ENCODE peak calls at places on chromosomes 7 and 10, in eight cellular contexts. U is CD14-positive monocyte, T is AG04450, N is fibroblast of mammary gland, H is gastrocnemius medialis, M is mesothelial cell of epicardium, O is RWPE1, X is K562. P is an unnamed sample.

GRCh38 chr7:107045980-107046379 is 1.5 kb downstream of the PRKAR2B start:
- DNase-seq in U (no peak), N (no peak), H (no peak), O (no peak), M (no peak), X (peak), T (peak), P (no peak)

GRCh38 chr10:127919418-127920191 is 12.7 kb downstream of the PTPRE start:
- DNase-seq in H (no peak), O (peak), T (no peak), X (no peak), N (peak), U (no peak), M (no peak), P (no peak)

GRCh38 chr10:118870467-118871243 is 115.9 kb upstream of the CACUL1 start:
- DNase-seq in T (no peak), X (no peak), M (peak), N (peak), O (peak), U (peak), H (peak), P (no peak)

GRCh38 chr10:53839437-53840039 is 961.5 kb downstream of the PCDH15 start:
- DNase-seq in T (no peak), U (no peak), N (peak), H (no peak), O (peak), X (no peak), M (no peak), P (no peak)

GRCh38 chr7:120054376-120055100 is 218.4 kb upstream of the KCND2 start:
- DNase-seq in N (no peak), X (no peak), T (no peak), U (no peak), O (no peak), H (no peak), M (no peak), P (no peak)

GRCh38 chr7:798921-799470 is 33.3 kb upstream of the SUN1 start:
- DNase-seq in O (no peak), N (no peak), T (no peak), H (no peak), U (no peak), X (no peak), M (no peak), P (no peak)

GRCh38 chr7:50738932-50739331 is 43.8 kb downstream of the GRB10 start:
- DNase-seq in N (no peak), M (no peak), T (no peak), X (no peak), O (no peak), H (no peak), U (no peak), P (no peak)

GRCh38 chr10:22712959-22713852 is 1.2 kb downstream of the PIP4K2A start:
- DNase-seq in M (peak), N (peak), O (peak), H (no peak), T (no peak), U (peak), X (peak), P (peak)

GRCh38 chr7:101553018-101553770 is 75.9 kb downstream of the MYL10 start:
- DNase-seq in T (no peak), H (peak), U (peak), X (no peak), N (no peak), O (no peak), M (peak), P (peak)

GRCh38 chr7:25696565-25696964 is 455.4 kb upstream of the NFE2L3 start:
- DNase-seq in T (no peak), O (no peak), M (no peak), H (no peak), U (no peak), X (no peak), N (no peak), P (no peak)

GRCh38 chr7:73701357-73701995 is 18.0 kb downstream of the STX1A start:
- DNase-seq in H (no peak), X (peak), O (no peak), M (no peak), U (peak), T (no peak), N (peak), P (peak)

GRCh38 chr10:122344741-122345258 is 29.7 kb upstream of the PLEKHA1 start:
- DNase-seq in U (no peak), O (no peak), N (peak), M (no peak), X (no peak), H (no peak), T (no peak), P (no peak)

GRCh38 chr10:11884706-11885423 is 61.7 kb downstream of the PROSER2 start:
- DNase-seq in M (no peak), T (no peak), X (peak), N (no peak), O (peak), U (no peak), H (no peak), P (no peak)

GRCh38 chr7:3371601-3372000 is 70.5 kb downstream of the SDK1 start:
- DNase-seq in H (no peak), N (peak), T (no peak), O (no peak), X (no peak), M (no peak), U (no peak), P (no peak)

GRCh38 chr10:43679509-43679908 is 30.8 kb upstream of the ZNF32 start:
- DNase-seq in H (peak), X (no peak), O (no peak), U (no peak), M (no peak), N (no peak), T (no peak), P (no peak)

GRCh38 chr7:99098824-99099498 is 44.9 kb downstream of the SMURF1 start:
- DNase-seq in X (no peak), M (no peak), U (no peak), T (no peak), H (no peak), N (peak), O (peak), P (no peak)

GRCh38 chr10:29324220-29324831 is 35.5 kb downstream of the LYZL1 start:
- DNase-seq in O (no peak), N (no peak), U (no peak), M (no peak), T (no peak), X (no peak), H (no peak), P (no peak)

GRCh38 chr7:106964455-106964854 is 80.0 kb upstream of the PRKAR2B start:
- DNase-seq in M (no peak), X (no peak), N (no peak), T (no peak), H (no peak), U (no peak), O (no peak), P (no peak)

GRCh38 chr7:2725178-2726105 is 37.4 kb downstream of the AMZ1 start:
- DNase-seq in T (no peak), X (no peak), H (peak), U (peak), O (no peak), N (no peak), M (no peak), P (no peak)

GRCh38 chr10:114869500-114869899 is 47.9 kb downstream of the FHIP2A start:
- DNase-seq in T (no peak), X (no peak), N (peak), H (no peak), U (no peak), O (peak), M (no peak), P (no peak)

GRCh38 chr10:19347592-19347991 is 299.0 kb downstream of the MALRD1 start:
- DNase-seq in M (no peak), T (no peak), U (no peak), O (no peak), N (peak), X (no peak), H (no peak), P (no peak)

GRCh38 chr10:133245439-133246235 is 8.0 kb downstream of the VENTX start:
- DNase-seq in X (peak), H (no peak), N (no peak), U (no peak), M (no peak), O (no peak), T (no peak), P (no peak)

GRCh38 chr7:42976371-42976770 is 44.2 kb downstream of the MRPL32 start:
- DNase-seq in N (no peak), X (no peak), M (no peak), T (no peak), H (no peak), O (no peak), U (no peak), P (no peak)

GRCh38 chr10:119391430-119392313 is 150.8 kb downstream of the RGS10 start:
- DNase-seq in U (no peak), N (peak), X (no peak), T (no peak), M (no peak), H (no peak), O (no peak), P (no peak)

GRCh38 chr10:102738692-102739121 is 5.0 kb upstream of the WBP1L start:
- DNase-seq in N (no peak), X (no peak), M (no peak), T (no peak), H (no peak), U (no peak), O (no peak), P (no peak)

GRCh38 chr10:49747303-49747646 is 14.8 kb downstream of the OGDHL start:
- DNase-seq in M (no peak), T (no peak), N (no peak), X (no peak), O (no peak), H (no peak), U (no peak), P (no peak)

GRCh38 chr10:12774219-12774894 is 227.2 kb downstream of the CCDC3 start:
- DNase-seq in M (no peak), T (no peak), H (no peak), O (no peak), U (no peak), N (no peak), X (no peak), P (no peak)

GRCh38 chr10:4981722-4982471 is 18.7 kb downstream of the AKR1C1 start:
- DNase-seq in N (peak), O (peak), T (no peak), M (no peak), H (peak), X (peak), U (no peak), P (peak)

GRCh38 chr7:137601642-137602041 is 245.1 kb downstream of the DGKI start:
- DNase-seq in O (no peak), M (no peak), T (no peak), N (no peak), H (no peak), X (no peak), U (no peak), P (no peak)

GRCh38 chr7:137609500-137609899 is 237.3 kb downstream of the DGKI start:
- DNase-seq in T (no peak), U (no peak), O (no peak), X (no peak), N (no peak), M (no peak), H (no peak), P (no peak)

GRCh38 chr7:137606061-137606674 is 240.6 kb downstream of the DGKI start:
- DNase-seq in M (no peak), X (peak), T (peak), N (peak), H (no peak), O (no peak), U (no peak), P (peak)
- TF ChIP-seq CTCF in M (peak), X (peak), T (peak), N (peak), H (peak), O (peak), U (peak), P (peak)

GRCh38 chr7:69859342-69859741 is 261.1 kb downstream of the AUTS2 start:
- DNase-seq in O (no peak), X (no peak), U (no peak), H (no peak), M (no peak), N (no peak), T (no peak), P (no peak)
- TF ChIP-seq CTCF in O (no peak), X (no peak), U (no peak), H (no peak), M (no peak), N (no peak), T (no peak), P (no peak)

GRCh38 chr10:80553436-80553835 is 15.7 kb downstream of the SH2D4B start:
- DNase-seq in X (peak), H (no peak), T (no peak), O (no peak), N (no peak), U (no peak), M (no peak), P (no peak)
- TF ChIP-seq CTCF in X (no peak), H (no peak), T (no peak), O (no peak), N (no peak), U (no peak), M (no peak), P (no peak)

DNA sequence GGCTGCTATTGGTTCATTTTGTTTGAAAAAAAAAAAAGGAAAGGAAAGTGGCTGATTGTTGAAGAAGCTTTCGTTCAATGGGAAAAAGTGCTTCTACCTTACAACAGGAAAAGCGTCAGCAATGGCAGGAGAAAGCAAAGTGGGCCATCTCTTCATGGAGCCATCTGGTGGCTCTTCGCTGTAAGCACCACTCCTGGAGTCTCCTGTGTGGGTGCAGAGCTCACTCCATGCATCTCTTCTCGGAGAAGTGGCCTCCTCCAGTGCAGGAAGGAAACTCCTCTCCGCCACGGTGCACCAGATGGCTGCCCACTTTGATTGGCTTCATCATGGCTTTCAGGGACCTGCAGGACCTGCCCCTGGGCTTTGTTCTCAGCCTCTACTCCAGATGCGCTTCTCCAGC is 250.9 kb downstream of the PTEN start:
- DNase-seq in U (no peak), H (peak), M (no peak), X (peak), T (no peak), O (peak), N (no peak), P (no peak)
- TF ChIP-seq CTCF in U (peak), H (peak), M (no peak), X (peak), T (peak), O (no peak), N (peak), P (peak)

DNA sequence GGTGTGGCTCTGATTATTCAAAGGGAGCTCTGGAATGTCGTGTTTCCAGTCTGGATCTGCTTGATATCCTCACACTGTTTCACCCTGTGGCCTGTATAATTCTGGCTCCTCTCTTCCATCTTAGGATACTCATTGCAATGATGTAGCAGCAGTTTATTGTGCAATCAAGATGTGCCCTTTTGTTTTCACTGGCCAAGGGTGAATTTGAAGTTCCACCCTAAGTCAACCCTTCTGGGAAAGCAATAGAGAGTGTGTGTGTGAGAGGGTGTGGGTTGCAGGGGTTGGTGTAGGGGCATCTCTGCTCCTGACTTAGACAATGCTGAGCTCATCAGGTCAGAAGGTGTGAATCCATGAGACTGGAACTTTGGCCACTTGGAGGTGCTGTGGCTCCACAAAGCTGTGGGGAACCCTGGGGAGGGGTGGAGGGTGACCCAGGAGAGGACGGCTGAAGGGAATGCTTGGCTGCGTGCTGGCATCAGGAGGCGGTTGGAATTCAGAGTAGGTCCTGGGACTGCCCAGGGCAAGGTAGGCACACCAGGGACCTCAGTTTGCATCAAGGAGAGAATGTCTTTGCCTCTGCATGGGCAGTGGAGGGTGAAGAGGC is 118.0 kb upstream of the PRSS58 start:
- DNase-seq in X (no peak), H (peak), T (no peak), O (peak), U (no peak), M (no peak), N (peak), P (no peak)
- TF ChIP-seq CTCF in X (peak), H (peak), T (no peak), O (peak), U (no peak), M (no peak), N (peak), P (peak)

DNA sequence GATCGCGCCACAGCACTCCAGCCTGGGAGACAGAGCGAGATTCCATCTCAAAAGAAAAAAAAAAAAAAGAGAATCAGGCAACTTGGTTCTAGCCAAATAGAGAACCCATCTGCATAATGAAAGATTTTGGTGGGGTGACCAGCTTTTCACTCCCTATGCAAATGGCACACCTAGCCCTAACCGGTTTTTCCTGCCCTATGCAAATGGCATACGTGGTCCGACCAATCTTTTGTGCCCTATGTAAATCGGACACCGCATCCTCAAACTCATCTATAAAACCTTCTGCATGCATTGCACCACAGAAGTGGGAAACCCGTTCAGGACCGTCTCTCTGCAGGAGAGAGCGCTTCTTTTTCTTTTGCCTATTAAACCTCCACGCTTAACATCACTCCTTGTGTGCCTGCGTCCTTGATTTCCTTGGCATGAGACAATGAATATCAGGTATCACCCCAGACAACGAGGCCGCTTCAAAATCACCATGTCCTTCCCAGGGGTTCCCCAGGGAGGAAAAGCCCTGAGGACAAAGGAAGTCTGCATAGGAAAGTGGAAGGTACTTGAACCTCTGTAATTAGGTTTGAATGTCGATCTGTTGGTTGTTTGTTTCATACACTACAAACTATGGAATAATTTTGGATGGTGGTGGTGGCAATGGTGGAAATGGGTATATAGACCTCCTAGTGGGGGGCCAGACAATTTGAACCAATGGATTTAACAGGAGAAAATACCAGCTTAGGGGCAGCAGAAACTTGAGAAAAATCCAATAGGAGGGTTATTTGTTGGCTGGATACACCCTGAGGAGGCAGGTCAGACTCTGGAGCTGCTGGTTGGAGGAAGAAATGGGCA is 396.2 kb downstream of the TYW1 start:
- DNase-seq in U (no peak), N (no peak), H (no peak), M (no peak), T (no peak), X (no peak), O (no peak), P (no peak)
- TF ChIP-seq CTCF in U (no peak), N (no peak), H (no peak), M (no peak), T (no peak), X (no peak), O (no peak), P (no peak)

DNA sequence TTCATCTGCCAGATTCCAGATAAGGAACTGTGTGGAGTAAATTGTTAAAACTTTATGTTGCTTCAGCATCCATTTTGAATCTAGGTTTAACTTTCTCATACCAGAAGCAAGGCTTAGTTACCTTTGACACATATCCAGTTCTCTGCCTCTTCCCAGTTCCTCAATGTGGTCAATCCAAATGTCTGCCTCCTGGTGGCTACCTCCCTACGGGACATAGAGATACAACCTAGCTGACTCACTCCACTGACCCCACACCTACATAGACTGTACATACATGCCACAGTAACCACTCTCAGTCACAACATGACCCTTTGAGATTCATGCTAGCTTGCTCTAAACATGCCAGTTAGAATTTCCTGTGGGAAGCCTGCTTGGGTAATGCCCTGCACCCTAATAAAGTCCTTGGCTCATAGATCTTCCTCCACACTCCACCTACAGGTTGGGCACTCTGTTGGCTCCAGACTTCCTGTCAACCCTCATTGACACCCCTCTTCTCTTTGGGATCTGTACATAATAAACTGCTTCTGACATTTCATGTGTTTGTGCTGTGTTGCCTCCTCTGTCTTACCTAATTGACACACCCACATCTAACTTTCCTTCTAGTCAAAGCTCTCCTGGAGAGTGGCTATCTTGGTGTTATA is 278.1 kb downstream of the HTR7 start:
- DNase-seq in O (peak), U (no peak), M (no peak), N (peak), X (no peak), H (no peak), T (no peak), P (no peak)
- TF ChIP-seq CTCF in O (no peak), U (no peak), M (no peak), N (peak), X (no peak), H (no peak), T (peak), P (no peak)

GRCh38 chr10:93742633-93743349 is 14.9 kb upstream of the LGI1 start:
- DNase-seq in O (no peak), T (no peak), H (no peak), M (no peak), U (peak), X (no peak), N (no peak), P (no peak)

GRCh38 chr10:93745411-93746065 is 12.2 kb upstream of the LGI1 start:
- DNase-seq in N (peak), H (no peak), X (peak), U (no peak), M (no peak), O (no peak), T (no peak), P (no peak)

GRCh38 chr10:93751074-93751572 is 6.6 kb upstream of the LGI1 start:
- DNase-seq in O (no peak), H (no peak), U (no peak), N (no peak), M (no peak), T (no peak), X (no peak), P (no peak)

GRCh38 chr10:93749218-93749799 is 8.4 kb upstream of the LGI1 start:
- DNase-seq in M (no peak), U (no peak), N (peak), H (no peak), O (no peak), T (no peak), X (no peak), P (no peak)

GRCh38 chr10:93746844-93747284 is 10.9 kb upstream of the LGI1 start:
- DNase-seq in U (no peak), M (no peak), X (no peak), H (no peak), T (peak), N (peak), O (peak), P (no peak)
- TF ChIP-seq CTCF in U (no peak), M (no peak), X (peak), H (no peak), T (peak), N (peak), O (no peak), P (peak)

P was measured in GM13977.